ENCODE peak calls at places on chromosomes 1 and 21, in nine cellular contexts. P is hepatocyte; G is GM10248; C is GM12864; T is heart left ventricle; X is naive thymus-derived CD8-positive, alpha-beta T cell; R is NCI-H748 treated with DMSO at 0.1 percent for 48 hours; H is cardiac fibroblast; L is left ventricle myocardium inferior. Z is an unnamed sample.

GRCh38 chr1:216812966-216813365 is 89.7 kb upstream of the ESRRG start:
- DNase-seq in P (no peak), G (no peak), C (no peak), T (no peak), X (no peak), R (no peak), H (no peak), L (no peak), Z (no peak)

GRCh38 chr1:247914941-247915662 is 5.0 kb upstream of the OR2T8 start:
- DNase-seq in P (no peak), G (no peak), C (no peak), T (no peak), X (no peak), R (no peak), H (peak), L (no peak), Z (no peak)

GRCh38 chr1:66945316-66945715 is 20.5 kb downstream of the MIER1 start:
- DNase-seq in P (no peak), G (no peak), C (no peak), T (no peak), X (no peak), R (no peak), H (peak), L (no peak), Z (no peak)

GRCh38 chr1:184650177-184650866 is 104.3 kb downstream of the EDEM3 start:
- DNase-seq in P (no peak), G (no peak), C (no peak), T (no peak), X (no peak), R (no peak), H (no peak), L (no peak), Z (no peak)

GRCh38 chr21:41717573-41718330 is 49.1 kb downstream of the RIPK4 start:
- DNase-seq in P (no peak), G (no peak), C (no peak), T (no peak), X (no peak), R (no peak), H (no peak), L (no peak), Z (no peak)

GRCh38 chr1:84603941-84604830 is 29.9 kb upstream of the CTBS start:
- DNase-seq in P (peak), G (no peak), C (no peak), T (no peak), X (no peak), R (peak), H (peak), L (peak), Z (no peak)

GRCh38 chr1:17163789-17164666 is 40.9 kb upstream of the PADI1 start:
- DNase-seq in P (no peak), G (no peak), C (no peak), T (no peak), X (no peak), R (no peak), H (no peak), L (no peak), Z (no peak)

GRCh38 chr1:210779259-210779658 is 354.7 kb downstream of the KCNH1 start:
- DNase-seq in P (no peak), G (no peak), C (no peak), T (no peak), X (no peak), R (no peak), H (no peak), L (no peak), Z (no peak)

GRCh38 chr1:116334015-116334547 is 39.0 kb upstream of the ATP1A1 start:
- DNase-seq in P (no peak), G (no peak), C (no peak), T (peak), X (no peak), R (no peak), H (peak), L (peak), Z (no peak)

GRCh38 chr1:247548847-247549246 is at the start of gene GCSAML:
- DNase-seq in P (no peak), G (no peak), C (no peak), T (no peak), X (no peak), R (no peak), H (no peak), L (no peak), Z (no peak)

GRCh38 chr1:205626216-205626615 is 5.6 kb downstream of the ELK4 start:
- DNase-seq in P (no peak), G (no peak), C (no peak), T (no peak), X (no peak), R (no peak), H (no peak), L (no peak), Z (no peak)

GRCh38 chr21:39175665-39176064 is 7.6 kb downstream of the PSMG1 start:
- DNase-seq in P (no peak), G (no peak), C (no peak), T (no peak), X (no peak), R (no peak), H (no peak), L (no peak), Z (no peak)

GRCh38 chr1:173056355-173056754 is 5.6 kb upstream of the TNFSF18 start:
- DNase-seq in P (no peak), G (no peak), C (no peak), T (no peak), X (no peak), R (no peak), H (no peak), L (no peak), Z (no peak)

GRCh38 chr21:42071146-42071737 is at the start of gene UMODL1:
- DNase-seq in P (no peak), G (no peak), C (no peak), T (no peak), X (no peak), R (no peak), H (no peak), L (no peak), Z (no peak)

GRCh38 chr1:222777463-222777862 is 37.4 kb upstream of the DISP1 start:
- DNase-seq in P (no peak), G (no peak), C (no peak), T (no peak), X (no peak), R (peak), H (peak), L (no peak), Z (no peak)

GRCh38 chr1:11475718-11476117 is 3.2 kb upstream of the DISP3 start:
- DNase-seq in P (no peak), G (no peak), C (no peak), T (no peak), X (no peak), R (no peak), H (no peak), L (no peak), Z (no peak)

GRCh38 chr21:43758132-43758619 is 17.9 kb downstream of the CSTB start:
- DNase-seq in P (no peak), G (no peak), C (no peak), T (no peak), X (no peak), R (no peak), H (peak), L (no peak), Z (no peak)

GRCh38 chr1:61851849-61852692 is 109.8 kb downstream of the PATJ start:
- DNase-seq in P (peak), G (peak), C (peak), T (no peak), X (no peak), R (peak), H (peak), L (no peak), Z (no peak)

GRCh38 chr1:206703647-206704046 is 18.9 kb downstream of the MAPKAPK2 start:
- DNase-seq in P (no peak), G (peak), C (no peak), T (no peak), X (peak), R (no peak), H (no peak), L (no peak), Z (peak)

GRCh38 chr1:168387781-168388760 is 107.4 kb downstream of the TBX19 start:
- DNase-seq in P (no peak), G (no peak), C (no peak), T (no peak), X (no peak), R (no peak), H (no peak), L (no peak), Z (no peak)

GRCh38 chr1:203706444-203706843 is 58.5 kb upstream of the LAX1 start:
- DNase-seq in P (no peak), G (no peak), C (no peak), T (no peak), X (no peak), R (no peak), H (no peak), L (no peak), Z (no peak)

GRCh38 chr1:111778541-111779051 is 22.9 kb downstream of the DDX20 start:
- DNase-seq in P (no peak), G (no peak), C (no peak), T (no peak), X (no peak), R (no peak), H (no peak), L (no peak), Z (no peak)

GRCh38 chr1:188761226-188761625 is 1716.4 kb downstream of the BRINP3 start:
- DNase-seq in P (no peak), G (no peak), C (no peak), T (no peak), X (no peak), R (no peak), H (no peak), L (no peak), Z (no peak)

GRCh38 chr1:152741656-152742055 is 16.2 kb upstream of the KPRP start:
- DNase-seq in P (no peak), G (no peak), C (no peak), T (no peak), X (no peak), R (no peak), H (no peak), L (no peak), Z (no peak)

GRCh38 chr1:24373044-24373443 is 40.5 kb downstream of the STPG1 start:
- DNase-seq in P (no peak), G (peak), C (no peak), T (no peak), X (no peak), R (no peak), H (no peak), L (no peak), Z (no peak)

Z was measured in activated CD8-positive, alpha-beta memory T cell treated with anti-CD3 and anti-CD28 coated beads, Interleukin-2, amount 10 ng/mL, durations not matched to agents 7 days and 5 days.